ENCODE peak calls at places on chromosomes 11 and 22, in six cellular contexts. One of them, this sample, is unnamed. For H3K9me3, the result is how much of the 10 kb centered on the place peaks cover.

GRCh38 chr11:67033661-67034166 is 10.8 kb downstream of the SYT12 start:
- DNase-seq in fibroblast of lung: peak
- DNase-seq in kidney: no peak
- DNase-seq in CD4-positive, alpha-beta T cell: no peak
- DNase-seq in Peyer's patch: no peak
- DNase-seq in suprapubic skin: no peak
- DNase-seq in this sample: no peak

GRCh38 chr22:39225591-39225990 is 19.2 kb downstream of the PDGFB start:
- DNase-seq in fibroblast of lung: no peak
- DNase-seq in kidney: peak
- DNase-seq in CD4-positive, alpha-beta T cell: no peak
- DNase-seq in Peyer's patch: no peak
- DNase-seq in suprapubic skin: no peak
- DNase-seq in this sample: no peak

GRCh38 chr22:43260818-43261217 is 73.9 kb upstream of the TTLL12 start:
- DNase-seq in fibroblast of lung: no peak
- DNase-seq in kidney: no peak
- DNase-seq in CD4-positive, alpha-beta T cell: no peak
- DNase-seq in Peyer's patch: no peak
- DNase-seq in suprapubic skin: no peak
- DNase-seq in this sample: peak

GRCh38 chr22:34761111-34761510 is 304.8 kb upstream of the ISX start:
- DNase-seq in fibroblast of lung: peak
- DNase-seq in kidney: no peak
- DNase-seq in CD4-positive, alpha-beta T cell: no peak
- DNase-seq in Peyer's patch: no peak
- DNase-seq in suprapubic skin: no peak
- DNase-seq in this sample: no peak

GRCh38 chr22:26660961-26661578 is 3.7 kb downstream of the MIAT start:
- DNase-seq in fibroblast of lung: peak
- DNase-seq in kidney: no peak
- DNase-seq in CD4-positive, alpha-beta T cell: no peak
- DNase-seq in Peyer's patch: no peak
- DNase-seq in suprapubic skin: no peak
- DNase-seq in this sample: no peak

GRCh38 chr22:44344407-44344806 is 31.7 kb upstream of the SHISAL1 start:
- DNase-seq in fibroblast of lung: no peak
- DNase-seq in kidney: no peak
- DNase-seq in CD4-positive, alpha-beta T cell: no peak
- DNase-seq in Peyer's patch: no peak
- DNase-seq in suprapubic skin: no peak
- DNase-seq in this sample: no peak

GRCh38 chr11:19377855-19378254 is 137.1 kb upstream of the E2F8 start:
- DNase-seq in fibroblast of lung: no peak
- DNase-seq in kidney: no peak
- DNase-seq in CD4-positive, alpha-beta T cell: no peak
- DNase-seq in Peyer's patch: no peak
- DNase-seq in suprapubic skin: no peak
- DNase-seq in this sample: no peak

GRCh38 chr11:79212711-79213110 is 228.1 kb downstream of the TENM4 start:
- DNase-seq in fibroblast of lung: no peak
- DNase-seq in kidney: peak
- DNase-seq in CD4-positive, alpha-beta T cell: no peak
- DNase-seq in Peyer's patch: no peak
- DNase-seq in suprapubic skin: no peak
- DNase-seq in this sample: no peak

GRCh38 chr11:24312464-24313238 is 184.2 kb upstream of the LUZP2 start:
- DNase-seq in fibroblast of lung: peak
- DNase-seq in kidney: no peak
- DNase-seq in CD4-positive, alpha-beta T cell: no peak
- DNase-seq in Peyer's patch: no peak
- DNase-seq in suprapubic skin: no peak
- DNase-seq in this sample: no peak

GRCh38 chr11:86291466-86292262 is 10.4 kb upstream of the HIKESHI start:
- DNase-seq in fibroblast of lung: peak
- DNase-seq in kidney: no peak
- DNase-seq in CD4-positive, alpha-beta T cell: peak
- DNase-seq in Peyer's patch: peak
- DNase-seq in suprapubic skin: no peak
- DNase-seq in this sample: peak

GRCh38 chr22:38327805-38328204 is 10.6 kb upstream of the CSNK1E start:
- DNase-seq in fibroblast of lung: peak
- DNase-seq in kidney: no peak
- DNase-seq in CD4-positive, alpha-beta T cell: no peak
- DNase-seq in Peyer's patch: no peak
- DNase-seq in suprapubic skin: no peak
- DNase-seq in this sample: no peak

GRCh38 chr11:15201586-15201985 is 86.9 kb downstream of the INSC start:
- DNase-seq in fibroblast of lung: no peak
- DNase-seq in kidney: no peak
- DNase-seq in CD4-positive, alpha-beta T cell: no peak
- DNase-seq in Peyer's patch: no peak
- DNase-seq in suprapubic skin: no peak
- DNase-seq in this sample: no peak

GRCh38 chr11:126139541-126140091 is 71.8 kb downstream of the RPUSD4 start:
- DNase-seq in fibroblast of lung: peak
- DNase-seq in kidney: no peak
- DNase-seq in CD4-positive, alpha-beta T cell: no peak
- DNase-seq in Peyer's patch: no peak
- DNase-seq in suprapubic skin: no peak
- DNase-seq in this sample: no peak

GRCh38 chr11:83147895-83148294 is 9.0 kb upstream of the PCF11 start:
- DNase-seq in fibroblast of lung: no peak
- DNase-seq in kidney: no peak
- DNase-seq in CD4-positive, alpha-beta T cell: no peak
- DNase-seq in Peyer's patch: no peak
- DNase-seq in suprapubic skin: no peak
- DNase-seq in this sample: no peak

GRCh38 chr11:103585911-103586310 is 450.5 kb upstream of the DDI1 start:
- DNase-seq in fibroblast of lung: no peak
- DNase-seq in kidney: no peak
- DNase-seq in CD4-positive, alpha-beta T cell: no peak
- DNase-seq in Peyer's patch: no peak
- DNase-seq in suprapubic skin: no peak
- DNase-seq in this sample: no peak

GRCh38 chr11:8099291-8099899 is 18.4 kb downstream of the TUB start:
- DNase-seq in fibroblast of lung: peak
- DNase-seq in kidney: no peak
- DNase-seq in CD4-positive, alpha-beta T cell: peak
- DNase-seq in Peyer's patch: peak
- DNase-seq in suprapubic skin: no peak
- DNase-seq in this sample: peak

GRCh38 chr22:30079952-30080533 is at the start of gene HORMAD2:
- DNase-seq in fibroblast of lung: peak
- DNase-seq in kidney: peak
- DNase-seq in CD4-positive, alpha-beta T cell: no peak
- DNase-seq in Peyer's patch: peak
- DNase-seq in suprapubic skin: peak
- DNase-seq in this sample: peak

GRCh38 chr11:73225851-73226250 is 7.8 kb downstream of the P2RY2 start:
- DNase-seq in fibroblast of lung: no peak
- DNase-seq in kidney: peak
- DNase-seq in CD4-positive, alpha-beta T cell: no peak
- DNase-seq in Peyer's patch: no peak
- DNase-seq in suprapubic skin: peak
- DNase-seq in this sample: no peak

GRCh38 chr11:75389276-75389605 is 10.1 kb upstream of the RPS3 start:
- DNase-seq in fibroblast of lung: peak
- DNase-seq in kidney: no peak
- DNase-seq in CD4-positive, alpha-beta T cell: no peak
- DNase-seq in Peyer's patch: no peak
- DNase-seq in suprapubic skin: no peak
- DNase-seq in this sample: no peak

GRCh38 chr11:92702037-92702436 is 267.4 kb upstream of the MTNR1B start:
- DNase-seq in fibroblast of lung: peak
- DNase-seq in kidney: no peak
- DNase-seq in CD4-positive, alpha-beta T cell: no peak
- DNase-seq in Peyer's patch: no peak
- DNase-seq in suprapubic skin: no peak
- DNase-seq in this sample: no peak

GRCh38 chr11:119365071-119365591 is 16.4 kb downstream of the USP2 start:
- DNase-seq in fibroblast of lung: peak
- DNase-seq in kidney: peak
- DNase-seq in CD4-positive, alpha-beta T cell: no peak
- DNase-seq in Peyer's patch: no peak
- DNase-seq in suprapubic skin: no peak
- DNase-seq in this sample: no peak

GRCh38 chr22:22082960-22083359 is 100.4 kb upstream of the TOP3B start:
- DNase-seq in fibroblast of lung: no peak
- DNase-seq in kidney: no peak
- DNase-seq in CD4-positive, alpha-beta T cell: no peak
- DNase-seq in Peyer's patch: no peak
- DNase-seq in suprapubic skin: no peak
- DNase-seq in this sample: no peak

GRCh38 chr11:92204731-92205130 is 19.9 kb upstream of the FAT3 start:
- DNase-seq in fibroblast of lung: peak
- DNase-seq in kidney: no peak
- DNase-seq in CD4-positive, alpha-beta T cell: no peak
- DNase-seq in Peyer's patch: no peak
- DNase-seq in suprapubic skin: no peak
- DNase-seq in this sample: peak

GRCh38 chr11:121226415-121227263 is 65.9 kb upstream of the SC5D start:
- DNase-seq in fibroblast of lung: no peak
- DNase-seq in kidney: no peak
- DNase-seq in CD4-positive, alpha-beta T cell: no peak
- DNase-seq in Peyer's patch: no peak
- DNase-seq in suprapubic skin: no peak
- DNase-seq in this sample: no peak

GRCh38 chr11:122451911-122452310 is 203.6 kb upstream of the UBASH3B start:
- DNase-seq in fibroblast of lung: no peak
- DNase-seq in kidney: no peak
- DNase-seq in CD4-positive, alpha-beta T cell: no peak
- DNase-seq in Peyer's patch: no peak
- DNase-seq in suprapubic skin: no peak
- DNase-seq in this sample: no peak

GRCh38 chr11:108483163-108483562 is 15.0 kb downstream of the POGLUT3 start:
- DNase-seq in fibroblast of lung: peak
- DNase-seq in kidney: no peak
- DNase-seq in CD4-positive, alpha-beta T cell: no peak
- DNase-seq in Peyer's patch: no peak
- DNase-seq in suprapubic skin: no peak
- DNase-seq in this sample: no peak

GRCh38 chr11:124302756-124303155 is 11.0 kb downstream of the OR8D1 start:
- DNase-seq in fibroblast of lung: no peak
- DNase-seq in kidney: no peak
- DNase-seq in CD4-positive, alpha-beta T cell: no peak
- DNase-seq in Peyer's patch: no peak
- DNase-seq in suprapubic skin: no peak
- DNase-seq in this sample: no peak

GRCh38 chr11:9301720-9302119 is 12.7 kb downstream of the TMEM41B start:
- DNase-seq in fibroblast of lung: no peak
- DNase-seq in kidney: no peak
- DNase-seq in CD4-positive, alpha-beta T cell: no peak
- DNase-seq in Peyer's patch: no peak
- DNase-seq in suprapubic skin: no peak
- DNase-seq in this sample: no peak

GRCh38 chr22:45212992-45213751 is 27.5 kb downstream of the KIAA0930 start:
- DNase-seq in fibroblast of lung: peak
- DNase-seq in kidney: peak
- DNase-seq in CD4-positive, alpha-beta T cell: no peak
- DNase-seq in Peyer's patch: no peak
- DNase-seq in suprapubic skin: no peak
- DNase-seq in this sample: no peak

GRCh38 chr11:22832315-22833041 is 2.9 kb upstream of the SVIP start:
- DNase-seq in fibroblast of lung: no peak
- DNase-seq in kidney: no peak
- DNase-seq in CD4-positive, alpha-beta T cell: no peak
- DNase-seq in Peyer's patch: no peak
- DNase-seq in suprapubic skin: no peak
- DNase-seq in this sample: no peak

GRCh38 chr22:32353840-32354239 is 3.8 kb upstream of the RFPL3 start:
- DNase-seq in fibroblast of lung: no peak
- DNase-seq in kidney: no peak
- DNase-seq in CD4-positive, alpha-beta T cell: no peak
- DNase-seq in Peyer's patch: no peak
- DNase-seq in suprapubic skin: no peak
- DNase-seq in this sample: no peak

GRCh38 chr11:69844396-69844795 is 25.2 kb upstream of the FGF3 start:
- DNase-seq in fibroblast of lung: no peak
- DNase-seq in kidney: no peak
- DNase-seq in CD4-positive, alpha-beta T cell: no peak
- DNase-seq in Peyer's patch: no peak
- DNase-seq in suprapubic skin: no peak
- DNase-seq in this sample: no peak
- H3K9me3 ChIP-seq in fibroblast of lung: under half
- H3K9me3 ChIP-seq in kidney: under half
- H3K9me3 ChIP-seq in CD4-positive, alpha-beta T cell: under half
- H3K9me3 ChIP-seq in Peyer's patch: under half
- H3K9me3 ChIP-seq in suprapubic skin: under half
- H3K9me3 ChIP-seq in this sample: under half

GRCh38 chr11:70880416-70880815 is 372.0 kb downstream of the SHANK2 start:
- DNase-seq in fibroblast of lung: no peak
- DNase-seq in kidney: peak
- DNase-seq in CD4-positive, alpha-beta T cell: no peak
- DNase-seq in Peyer's patch: no peak
- DNase-seq in suprapubic skin: no peak
- DNase-seq in this sample: no peak
- H3K9me3 ChIP-seq in fibroblast of lung: under half
- H3K9me3 ChIP-seq in kidney: under half
- H3K9me3 ChIP-seq in CD4-positive, alpha-beta T cell: under half
- H3K9me3 ChIP-seq in Peyer's patch: under half
- H3K9me3 ChIP-seq in suprapubic skin: under half
- H3K9me3 ChIP-seq in this sample: under half

GRCh38 chr22:47237890-47238480 is 475.5 kb downstream of the TBC1D22A start:
- DNase-seq in fibroblast of lung: no peak
- DNase-seq in kidney: no peak
- DNase-seq in CD4-positive, alpha-beta T cell: no peak
- DNase-seq in Peyer's patch: no peak
- DNase-seq in suprapubic skin: no peak
- DNase-seq in this sample: no peak

GRCh38 chr22:47238886-47239860 is 476.7 kb downstream of the TBC1D22A start:
- DNase-seq in fibroblast of lung: no peak
- DNase-seq in kidney: no peak
- DNase-seq in CD4-positive, alpha-beta T cell: no peak
- DNase-seq in Peyer's patch: no peak
- DNase-seq in suprapubic skin: no peak
- DNase-seq in this sample: no peak

GRCh38 chr22:47240116-47240515 is 477.7 kb downstream of the TBC1D22A start:
- DNase-seq in fibroblast of lung: no peak
- DNase-seq in kidney: no peak
- DNase-seq in CD4-positive, alpha-beta T cell: no peak
- DNase-seq in Peyer's patch: no peak
- DNase-seq in suprapubic skin: no peak
- DNase-seq in this sample: no peak

GRCh38 chr22:47233316-47234243 is 471.1 kb downstream of the TBC1D22A start:
- DNase-seq in fibroblast of lung: no peak
- DNase-seq in kidney: no peak
- DNase-seq in CD4-positive, alpha-beta T cell: no peak
- DNase-seq in Peyer's patch: no peak
- DNase-seq in suprapubic skin: no peak
- DNase-seq in this sample: no peak

GRCh38 chr22:47236718-47237117 is 474.3 kb downstream of the TBC1D22A start:
- DNase-seq in fibroblast of lung: no peak
- DNase-seq in kidney: no peak
- DNase-seq in CD4-positive, alpha-beta T cell: no peak
- DNase-seq in Peyer's patch: no peak
- DNase-seq in suprapubic skin: no peak
- DNase-seq in this sample: no peak
- H3K9me3 ChIP-seq in fibroblast of lung: under half
- H3K9me3 ChIP-seq in kidney: under half
- H3K9me3 ChIP-seq in CD4-positive, alpha-beta T cell: under half
- H3K9me3 ChIP-seq in Peyer's patch: under half
- H3K9me3 ChIP-seq in suprapubic skin: under half
- H3K9me3 ChIP-seq in this sample: under half

GRCh38 chr11:10584071-10584501 is 15.6 kb upstream of the LYVE1 start:
- DNase-seq in fibroblast of lung: peak
- DNase-seq in kidney: no peak
- DNase-seq in CD4-positive, alpha-beta T cell: no peak
- DNase-seq in Peyer's patch: no peak
- DNase-seq in suprapubic skin: no peak
- DNase-seq in this sample: no peak
- H3K9me3 ChIP-seq in fibroblast of lung: under half
- H3K9me3 ChIP-seq in kidney: under half
- H3K9me3 ChIP-seq in CD4-positive, alpha-beta T cell: under half
- H3K9me3 ChIP-seq in Peyer's patch: under half
- H3K9me3 ChIP-seq in suprapubic skin: under half
- H3K9me3 ChIP-seq in this sample: under half

This sample was measured in right lobe of liver.